ENCODE peak calls at places on chromosome 11, in nine cellular contexts. N is AG20443; H is suprapubic skin; O is activated CD8-positive, alpha-beta memory T cell treated with anti-CD3 and anti-CD28 coated beads, Interleukin-2, amount 10 ng/mL, durations not matched to agents 7 days and 5 days; F is T-helper 1 cell; I is activated CD4-positive, alpha-beta T cell treated with anti-CD3 and anti-CD28 coated beads, Interleukin-2, amount 10 ng/mL, durations not matched to agents 7 days and 5 days; L is cardiac fibroblast; C is activated CD4-positive, CD25-positive, alpha-beta regulatory T cell; G is effector memory CD8-positive, alpha-beta T cell. R is an unnamed sample.

GRCh38 chr11:127035812-127036211 is 35.2 kb upstream of the KIRREL3 start:
- DNase-seq in N (no peak), H (no peak), O (no peak), F (no peak), I (no peak), L (no peak), C (no peak), G (no peak), R (no peak)

GRCh38 chr11:60084866-60085265 is 3.6 kb upstream of the MS4A2 start:
- DNase-seq in N (no peak), H (no peak), O (no peak), F (no peak), I (no peak), L (no peak), C (no peak), G (no peak), R (no peak)

GRCh38 chr11:88231894-88232482 is 56.7 kb upstream of the RAB38 start:
- DNase-seq in N (peak), H (no peak), O (no peak), F (peak), I (peak), L (peak), C (no peak), G (peak), R (peak)

GRCh38 chr11:108643974-108644373 is 20.9 kb upstream of the DDX10 start:
- DNase-seq in N (no peak), H (no peak), O (no peak), F (no peak), I (no peak), L (no peak), C (no peak), G (no peak), R (no peak)

GRCh38 chr11:19557720-19558140 is 154.9 kb upstream of the NAV2 start:
- DNase-seq in N (peak), H (peak), O (peak), F (peak), I (peak), L (peak), C (peak), G (peak), R (peak)

GRCh38 chr11:46492540-46492939 is 101.0 kb upstream of the CHRM4 start:
- DNase-seq in N (peak), H (no peak), O (no peak), F (no peak), I (no peak), L (no peak), C (no peak), G (no peak), R (no peak)

GRCh38 chr11:45409587-45409986 is 123.4 kb upstream of the SYT13 start:
- DNase-seq in N (peak), H (no peak), O (no peak), F (no peak), I (no peak), L (no peak), C (no peak), G (no peak), R (no peak)

GRCh38 chr11:123755813-123756212 is 1.5 kb upstream of the OR6X1 start:
- DNase-seq in N (no peak), H (no peak), O (no peak), F (no peak), I (no peak), L (no peak), C (no peak), G (no peak), R (no peak)

GRCh38 chr11:112613051-112613972 is 347.9 kb upstream of the NCAM1 start:
- DNase-seq in N (peak), H (no peak), O (no peak), F (no peak), I (no peak), L (peak), C (no peak), G (no peak), R (no peak)

GRCh38 chr11:39745401-39745800 is 1714.1 kb downstream of the LRRC4C start:
- DNase-seq in N (no peak), H (no peak), O (no peak), F (no peak), I (no peak), L (no peak), C (no peak), G (no peak), R (no peak)

GRCh38 chr11:28903716-28904115 is 795.5 kb downstream of the METTL15 start:
- DNase-seq in N (no peak), H (no peak), O (no peak), F (no peak), I (no peak), L (peak), C (no peak), G (no peak), R (no peak)

GRCh38 chr11:69472766-69473519 is 8.5 kb upstream of the LINC01488 start:
- DNase-seq in N (no peak), H (no peak), O (no peak), F (no peak), I (no peak), L (no peak), C (no peak), G (no peak), R (no peak)

GRCh38 chr11:64998141-64998540 is 1.4 kb upstream of the BATF2 start:
- DNase-seq in N (no peak), H (no peak), O (peak), F (peak), I (no peak), L (no peak), C (no peak), G (no peak), R (peak)

GRCh38 chr11:119616586-119617342 is 112.2 kb downstream of the NECTIN1 start:
- DNase-seq in N (no peak), H (no peak), O (no peak), F (no peak), I (no peak), L (no peak), C (no peak), G (no peak), R (no peak)

R was measured in DND-41.